ENCODE peak calls at places on chromosomes 6 and 20, in five cellular contexts. K, I, B, U and J are unnamed samples.

GRCh38 chr6:104540743-104541142 is 319.0 kb downstream of the HACE1 start:
- DNase-seq in K (no peak), I (no peak), B (no peak), U (no peak), J (no peak)

GRCh38 chr20:57079016-57080005 is 187.1 kb downstream of the BMP7 start:
- DNase-seq in K (no peak), I (no peak), B (no peak), U (no peak), J (no peak)

GRCh38 chr20:47392015-47392720 is 35.7 kb upstream of the ZMYND8 start:
- DNase-seq in K (peak), I (peak), B (peak), U (no peak), J (peak)

GRCh38 chr6:134176283-134176975 is 124.0 kb upstream of the SLC2A12 start:
- DNase-seq in K (peak), I (no peak), B (no peak), U (no peak), J (peak)

GRCh38 chr6:5695260-5696245 is 311.2 kb downstream of the NRN1 start:
- DNase-seq in K (peak), I (no peak), B (no peak), U (no peak), J (peak)

GRCh38 chr20:56989516-56989915 is 276.9 kb downstream of the BMP7 start:
- DNase-seq in K (no peak), I (no peak), B (no peak), U (no peak), J (no peak)

GRCh38 chr6:142944126-142945066 is 580 bp downstream of the HIVEP2 start:
- DNase-seq in K (peak), I (peak), B (peak), U (no peak), J (peak)

GRCh38 chr6:139240161-139241010 is 51.4 kb downstream of the TXLNB start:
- DNase-seq in K (peak), I (no peak), B (no peak), U (no peak), J (no peak)

GRCh38 chr20:54475334-54476287 is at the start of gene DOK5:
- DNase-seq in K (peak), I (no peak), B (no peak), U (no peak), J (no peak)

GRCh38 chr6:2710412-2710811 is 40.3 kb downstream of the MYLK4 start:
- DNase-seq in K (no peak), I (no peak), B (no peak), U (no peak), J (no peak)

GRCh38 chr20:58436868-58437645 is 48.0 kb downstream of the VAPB start:
- DNase-seq in K (no peak), I (peak), B (no peak), U (no peak), J (no peak)

GRCh38 chr6:42028234-42029061 is 21.9 kb upstream of the TAF8 start:
- DNase-seq in K (peak), I (peak), B (peak), U (no peak), J (peak)

GRCh38 chr20:21352703-21353102 is 44.6 kb downstream of the NKX2-4 start:
- DNase-seq in K (peak), I (no peak), B (no peak), U (no peak), J (no peak)

GRCh38 chr6:150395388-150396009 is 26.7 kb downstream of the IYD start:
- DNase-seq in K (peak), I (peak), B (peak), U (no peak), J (peak)

GRCh38 chr6:46898011-46898410 is 23.7 kb downstream of the ADGRF5 start:
- DNase-seq in K (no peak), I (no peak), B (no peak), U (no peak), J (no peak)

GRCh38 chr6:155524249-155524651 is 68.6 kb upstream of the NOX3 start:
- DNase-seq in K (peak), I (no peak), B (no peak), U (no peak), J (peak)

GRCh38 chr6:43269273-43270007 is 26.2 kb downstream of the TTBK1 start:
- DNase-seq in K (no peak), I (no peak), B (peak), U (no peak), J (peak)

GRCh38 chr20:50982372-50982771 is 23.8 kb downstream of the MOCS3 start:
- DNase-seq in K (no peak), I (peak), B (no peak), U (no peak), J (no peak)

GRCh38 chr6:166736606-166737005 is 109.6 kb upstream of the RPS6KA2 start:
- DNase-seq in K (peak), I (peak), B (no peak), U (no peak), J (no peak)

GRCh38 chr6:20349225-20349624 is 52.5 kb upstream of the E2F3 start:
- DNase-seq in K (no peak), I (no peak), B (peak), U (peak), J (no peak)

GRCh38 chr6:35972471-35972985 is 51.6 kb upstream of the SRPK1 start:
- DNase-seq in K (no peak), I (no peak), B (peak), U (no peak), J (no peak)

GRCh38 chr20:568097-568864 is 24.7 kb upstream of the CSNK2A1 start:
- DNase-seq in K (no peak), I (no peak), B (peak), U (no peak), J (no peak)

GRCh38 chr6:42300701-42301100 is 83.0 kb upstream of the MRPS10 start:
- DNase-seq in K (no peak), I (no peak), B (no peak), U (no peak), J (no peak)

GRCh38 chr20:33606114-33606771 is 55.9 kb upstream of the C20orf144 start:
- DNase-seq in K (no peak), I (no peak), B (no peak), U (peak), J (no peak)

DNA sequence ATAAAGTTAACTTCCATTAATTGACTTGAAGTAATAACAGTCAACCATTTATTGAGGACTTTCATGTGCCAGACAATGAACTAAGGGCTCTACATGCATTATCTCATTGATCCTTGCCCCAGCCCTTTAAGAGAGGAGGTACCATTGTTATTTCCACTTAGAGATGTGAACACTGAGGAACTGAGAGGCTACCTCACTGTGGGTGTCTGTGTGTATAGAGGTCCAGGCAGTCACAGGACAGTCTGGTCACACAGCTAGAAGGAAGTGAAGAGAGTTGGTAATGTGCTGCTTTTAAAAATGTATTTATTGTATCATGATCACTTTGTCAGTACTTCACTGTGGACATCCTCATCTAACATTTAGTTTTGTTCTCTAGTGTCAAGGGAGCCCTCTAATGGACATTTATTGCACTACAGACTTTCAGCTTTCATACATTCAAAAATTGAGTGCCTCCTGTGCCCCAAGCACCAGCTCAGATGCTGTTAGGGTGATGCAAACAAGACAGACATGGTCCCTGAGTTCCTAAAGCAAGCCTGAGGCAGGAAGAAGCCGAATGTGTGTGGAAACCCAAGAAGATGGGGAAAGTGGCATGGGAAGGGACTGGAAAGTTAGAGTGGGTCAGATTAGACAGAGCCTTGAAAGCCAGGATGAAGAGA is 122.9 kb downstream of the SLC16A10 start:
- DNase-seq in K (peak), I (peak), B (peak), U (peak), J (peak)
- TF ChIP-seq MAX in K (no peak), I (no peak), B (no peak), U (no peak), J (no peak)

DNA sequence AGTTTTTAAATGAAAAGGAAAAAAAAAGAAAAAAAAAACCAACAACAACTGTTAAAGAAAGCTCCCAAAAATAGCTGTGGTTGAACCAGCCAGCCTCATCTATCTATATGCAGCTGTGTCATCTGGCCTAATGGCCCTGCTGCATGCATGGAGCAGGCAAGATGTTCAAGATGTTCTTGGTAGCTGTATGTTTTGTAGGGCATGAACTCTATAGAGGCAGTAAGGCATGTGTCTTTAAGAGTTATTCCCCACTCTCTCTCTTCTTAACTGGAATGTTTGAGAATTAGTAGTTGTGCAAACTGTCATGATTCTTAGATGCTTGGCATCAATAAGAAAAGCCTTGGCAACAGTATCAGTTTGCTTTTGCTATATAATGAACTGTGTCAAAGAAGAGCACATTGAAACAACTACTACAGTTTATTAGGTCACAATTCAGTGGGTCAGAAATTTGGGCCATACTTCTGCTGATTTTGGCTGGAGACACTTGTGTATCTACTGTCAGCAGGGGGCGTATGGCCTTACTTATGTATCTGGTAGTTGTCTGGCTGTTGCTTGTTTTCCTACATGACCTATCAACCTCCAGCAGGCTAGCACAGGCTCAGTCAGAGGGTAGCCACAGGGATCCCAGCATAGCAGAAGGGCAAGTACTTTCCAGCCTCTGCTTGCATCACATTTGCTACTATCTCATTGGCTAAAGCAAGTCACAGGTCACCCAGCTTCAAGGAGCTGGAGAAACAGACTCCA is 56.1 kb upstream of the LAMP5 start:
- DNase-seq in K (no peak), I (peak), B (peak), U (peak), J (peak)
- TF ChIP-seq CTCF in K (peak), I (no peak), B (no peak), U (peak), J (peak)

DNA sequence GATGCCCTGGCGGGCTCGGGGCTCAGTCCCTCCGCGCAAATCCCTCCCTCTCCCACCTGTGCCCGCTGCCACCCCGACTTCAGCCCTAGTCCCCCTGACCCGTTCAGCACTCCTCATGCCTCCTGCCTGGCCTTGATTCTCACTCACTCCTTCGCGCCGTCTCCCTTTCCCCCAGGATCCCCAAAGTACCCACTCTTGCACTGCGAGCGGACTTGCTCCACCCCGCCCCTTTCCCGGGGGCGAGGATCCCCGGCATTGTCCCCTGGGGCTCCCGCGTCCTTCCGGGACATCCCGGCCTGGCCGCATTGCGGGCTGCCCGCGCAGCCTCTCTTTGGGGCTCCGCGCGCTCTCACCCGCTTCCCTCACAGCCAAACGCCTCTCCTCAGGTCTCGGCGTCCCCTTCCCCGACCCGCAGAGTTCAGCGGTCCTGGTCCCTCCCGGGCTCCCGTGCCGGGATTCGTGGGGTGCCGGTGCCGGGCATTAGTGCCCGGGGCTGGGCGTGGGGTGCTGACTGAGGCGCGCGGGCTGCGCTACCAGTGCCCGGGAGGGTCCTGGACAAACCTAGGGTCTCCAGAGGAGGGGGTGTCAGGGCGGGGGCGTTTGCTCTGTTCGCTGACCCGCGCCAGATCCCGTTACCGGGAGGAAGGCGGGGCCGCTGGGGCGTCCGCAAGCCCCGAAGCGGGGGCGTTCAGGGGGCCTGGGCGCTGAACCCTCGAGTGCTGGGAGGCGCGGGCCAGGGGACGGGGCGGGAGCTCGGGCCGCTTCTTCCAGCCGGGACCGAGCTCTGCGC is 45.6 kb upstream of the SUPT3H start:
- DNase-seq in K (no peak), I (no peak), B (no peak), U (no peak), J (peak)
- TF ChIP-seq MYC in K (no peak), I (no peak), B (no peak), U (no peak), J (no peak)

DNA sequence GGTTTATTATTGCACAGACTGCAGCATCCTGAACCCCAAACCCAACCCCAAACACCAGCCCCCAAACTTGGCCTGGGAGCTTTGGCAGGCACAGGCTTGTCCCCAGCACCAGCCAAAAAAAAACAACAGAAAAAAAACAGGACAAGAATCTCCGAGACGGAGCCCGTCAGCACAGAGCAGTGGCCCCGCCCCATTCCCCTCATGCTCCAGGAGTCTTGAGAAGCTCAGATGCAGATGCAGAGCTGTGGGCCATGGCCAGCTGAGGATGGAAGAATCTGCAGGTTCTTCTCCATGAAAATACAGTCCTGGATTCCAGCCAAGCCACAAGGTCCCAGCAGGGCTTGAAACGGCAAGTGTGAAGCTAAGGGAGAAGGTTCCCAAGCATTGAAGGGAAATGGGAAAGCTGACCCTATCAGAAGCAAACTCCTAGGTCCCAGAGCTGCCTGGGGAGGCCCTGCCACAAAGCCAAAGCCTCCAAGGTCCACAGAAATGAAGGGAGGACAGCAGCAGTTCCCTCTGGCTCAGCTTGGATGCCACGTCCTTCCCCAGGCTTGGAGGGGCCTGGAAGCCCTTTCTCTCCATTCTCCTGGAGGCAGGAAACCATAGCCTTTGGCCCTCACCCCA is 75.2 kb downstream of the JPH2 start:
- DNase-seq in K (no peak), I (no peak), B (no peak), U (no peak), J (no peak)
- TF ChIP-seq MAX in K (no peak), I (no peak), B (no peak), U (no peak), J (no peak)

DNA sequence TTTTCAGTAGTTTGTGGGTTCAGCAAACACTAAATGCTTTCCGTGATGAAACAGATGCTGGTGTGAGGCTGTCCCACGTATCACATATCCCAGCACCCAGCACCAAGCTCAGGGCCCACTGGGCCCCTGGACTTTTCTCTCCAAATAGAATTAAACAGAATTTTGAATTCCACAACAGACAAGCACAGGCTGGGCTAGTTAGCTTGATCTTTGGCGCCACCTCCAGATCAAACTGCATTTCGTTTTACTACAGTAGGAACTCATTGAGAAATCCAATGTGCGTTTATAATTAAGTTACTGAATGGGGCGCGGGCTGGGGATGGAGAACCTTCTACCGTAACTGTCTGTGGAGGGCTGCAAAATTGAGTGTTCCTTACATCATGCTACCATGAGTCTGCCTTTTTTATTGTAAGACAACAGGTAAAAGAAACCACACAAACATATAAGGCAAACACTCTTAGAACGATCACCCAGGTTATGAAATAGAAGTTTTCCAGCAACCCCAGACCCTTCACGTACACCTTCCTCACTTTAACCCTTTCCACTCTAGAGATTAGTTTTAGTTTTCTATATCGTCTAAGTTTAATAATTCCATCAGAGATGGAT is 107.8 kb downstream of the ZFP64 start:
- DNase-seq in K (peak), I (peak), B (peak), U (no peak), J (peak)
- TF ChIP-seq CTCF in K (peak), I (peak), B (peak), U (peak), J (peak)

GRCh38 chr6:75211920-75212590 is 6.2 kb upstream of the COL12A1 start:
- DNase-seq in K (no peak), I (no peak), B (no peak), U (no peak), J (no peak)

GRCh38 chr6:75217203-75217602 is 11.3 kb upstream of the COL12A1 start:
- DNase-seq in K (peak), I (no peak), B (no peak), U (no peak), J (no peak)

GRCh38 chr6:75213732-75214131 is 7.9 kb upstream of the COL12A1 start:
- DNase-seq in K (no peak), I (no peak), B (no peak), U (no peak), J (no peak)

GRCh38 chr6:75213112-75213511 is 7.3 kb upstream of the COL12A1 start:
- DNase-seq in K (peak), I (no peak), B (no peak), U (no peak), J (no peak)

GRCh38 chr6:75215291-75215690 is 9.4 kb upstream of the COL12A1 start:
- DNase-seq in K (no peak), I (no peak), B (no peak), U (no peak), J (no peak)
- TF ChIP-seq MYC in K (no peak), I (no peak), B (no peak), U (no peak), J (no peak)

DNA sequence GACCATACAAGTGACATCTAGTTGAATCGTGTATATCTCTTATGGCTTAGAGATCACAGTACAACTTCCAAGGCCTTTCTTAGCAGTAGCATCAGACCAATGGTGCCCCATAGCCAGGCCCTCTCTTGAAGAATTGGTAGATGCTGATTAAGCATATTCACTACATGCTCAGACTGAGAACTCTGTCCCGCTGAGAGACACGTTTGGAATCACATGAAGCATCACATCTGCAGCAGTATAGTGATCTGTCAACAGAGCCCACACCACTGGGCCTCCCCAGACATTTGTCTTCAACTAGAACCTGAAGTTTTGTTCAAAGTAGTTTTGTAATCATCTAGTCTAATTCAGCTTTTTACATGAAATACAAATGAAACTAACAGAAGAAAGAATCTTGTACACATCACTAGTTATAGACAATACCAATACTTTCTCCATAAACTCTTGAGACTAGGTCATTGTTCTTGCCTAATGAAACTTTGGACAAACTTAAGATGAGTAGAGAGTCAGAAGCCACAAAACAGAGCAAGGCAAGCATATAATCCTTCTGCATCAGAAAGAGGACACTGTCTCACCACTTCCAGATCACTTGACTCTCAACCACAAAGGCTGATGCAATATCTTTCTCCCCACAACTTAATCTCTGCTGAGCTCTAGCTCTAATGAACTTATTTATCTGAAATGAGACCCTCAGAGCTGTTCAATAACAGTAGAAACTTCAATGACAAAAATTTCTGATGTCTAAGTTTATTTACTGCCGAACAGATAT is 182.7 kb downstream of the TBX18 start:
- DNase-seq in K (no peak), I (no peak), B (no peak), U (no peak), J (peak)
- TF ChIP-seq MAX in K (no peak), I (no peak), B (no peak), U (no peak), J (peak)

GRCh38 chr6:136822051-136822378 is 377 bp upstream of the PEX7 start:
- DNase-seq in K (no peak), I (peak), B (no peak), U (no peak), J (no peak)

GRCh38 chr6:136826216-136826615 is 3.8 kb downstream of the PEX7 start:
- DNase-seq in K (no peak), I (no peak), B (no peak), U (no peak), J (no peak)

GRCh38 chr6:136822379-136823127 is at the start of gene PEX7:
- DNase-seq in K (peak), I (peak), B (peak), U (peak), J (peak)

GRCh38 chr6:136820541-136820940 is 1.9 kb upstream of the PEX7 start:
- DNase-seq in K (no peak), I (no peak), B (no peak), U (no peak), J (no peak)

GRCh38 chr6:136823128-136823660 is 802 bp downstream of the PEX7 start:
- DNase-seq in K (no peak), I (no peak), B (no peak), U (no peak), J (no peak)
- TF ChIP-seq CTCF in K (no peak), I (no peak), B (peak), U (no peak), J (no peak)